ENCODE peak calls at places on chromosomes 7 and 10, in nine cellular contexts. T, H, A, I, S, U, Q, R and D are unnamed samples.

GRCh38 chr7:73555411-73555982 is 2.0 kb downstream of the BCL7B start:
- DNase-seq in I (no peak), A (no peak), R (no peak), U (no peak), H (no peak), S (peak; percentile 68), Q (no peak), T (no peak), D (no peak)

GRCh38 chr10:22319559-22320558 is 1.0 kb upstream of the BMI1 start:
- DNase-seq in H (no peak), A (no peak), U (no peak), Q (no peak), I (no peak), S (peak; percentile 26), T (no peak), R (no peak), D (no peak)

GRCh38 chr10:111344804-111345203 is 268.0 kb downstream of the ADRA2A start:
- DNase-seq in S (no peak), R (no peak), U (no peak), H (no peak), Q (peak; percentile 11), A (no peak), I (no peak), T (no peak), D (peak; percentile 6)

GRCh38 chr7:151260883-151261282 is 12.4 kb upstream of the SMARCD3 start:
- DNase-seq in A (no peak), T (no peak), S (no peak), U (no peak), Q (no peak), I (no peak), H (no peak), R (no peak), D (no peak)

GRCh38 chr10:130338588-130339070 is 202.4 kb downstream of the GLRX3 start:
- DNase-seq in U (no peak), Q (no peak), I (no peak), S (no peak), R (no peak), A (no peak), T (no peak), H (no peak), D (no peak)

GRCh38 chr7:151306374-151306773 is 35.2 kb upstream of the NUB1 start:
- DNase-seq in U (no peak), R (no peak), S (no peak), T (no peak), I (no peak), H (no peak), Q (no peak), A (no peak), D (no peak)

GRCh38 chr7:99422091-99422624 is 13.4 kb downstream of the BUD31 start:
- DNase-seq in T (no peak), Q (no peak), R (no peak), U (no peak), A (no peak), I (no peak), H (no peak), S (no peak), D (peak; percentile 21)

GRCh38 chr7:101362334-101363195 is at the start of gene COL26A1:
- DNase-seq in H (no peak), I (peak; percentile 42), S (peak; percentile 38), U (no peak), A (no peak), T (no peak), R (no peak), Q (peak; percentile 45), D (peak; percentile 92)

GRCh38 chr7:54060643-54061042 is 481.5 kb upstream of the VSTM2A start:
- DNase-seq in A (no peak), Q (no peak), I (no peak), H (no peak), R (no peak), T (no peak), U (no peak), S (no peak), D (no peak)

GRCh38 chr7:3200504-3200903 is 100.5 kb upstream of the SDK1 start:
- DNase-seq in R (no peak), U (peak; percentile 22), S (peak; percentile 70), T (no peak), A (peak; percentile 24), I (no peak), H (no peak), Q (no peak), D (peak; percentile 53)

GRCh38 chr10:67849331-67850011 is 11.5 kb upstream of the DNAJC12 start:
- DNase-seq in Q (peak; percentile 92), I (peak; percentile 98), H (peak; percentile 89), R (peak; percentile 95), A (peak; percentile 97), T (peak; percentile 85), U (peak; percentile 99), S (peak; percentile 95), D (peak; percentile 88)